ENCODE peak calls at places on chromosomes 13 and 19, in five cellular contexts. H is LHCN-M2; O is NCI-H1105 treated with DMSO at 0.1 percent for 48 hours; Q is skeletal muscle cell; T is effector CD4-positive, alpha-beta T cell. M is an unnamed sample.

GRCh38 chr13:36555151-36555986 is 118.5 kb upstream of the SERTM1 start:
- DNase-seq in H (no peak), O (no peak), Q (no peak), T (no peak), M (no peak)

GRCh38 chr19:23771348-23771747 is 12.7 kb upstream of the ZNF681 start:
- DNase-seq in H (no peak), O (no peak), Q (no peak), T (no peak), M (no peak)

GRCh38 chr13:75803175-75803611 is 167.1 kb downstream of the LMO7 start:
- DNase-seq in H (no peak), O (no peak), Q (no peak), T (no peak), M (no peak)

GRCh38 chr19:50198431-50199253 is 4.8 kb upstream of the MYH14 start:
- DNase-seq in H (no peak), O (peak), Q (no peak), T (no peak), M (no peak)

GRCh38 chr13:53782400-53783030 is 753.9 kb downstream of the OLFM4 start:
- DNase-seq in H (peak), O (peak), Q (peak), T (no peak), M (no peak)

GRCh38 chr13:79593121-79593520 is 112.2 kb downstream of the NDFIP2 start:
- DNase-seq in H (no peak), O (no peak), Q (no peak), T (no peak), M (no peak)

GRCh38 chr13:40920826-40921225 is 98.3 kb downstream of the ELF1 start:
- DNase-seq in H (no peak), O (no peak), Q (no peak), T (no peak), M (no peak)

GRCh38 chr19:17346109-17346671 is 8.8 kb downstream of the GTPBP3 start:
- DNase-seq in H (peak), O (peak), Q (no peak), T (peak), M (peak)

GRCh38 chr13:34358811-34359513 is 541.0 kb downstream of the RFC3 start:
- DNase-seq in H (peak), O (no peak), Q (peak), T (no peak), M (no peak)

GRCh38 chr13:40547545-40548322 is 118.7 kb downstream of the FOXO1 start:
- DNase-seq in H (no peak), O (no peak), Q (no peak), T (no peak), M (no peak)

GRCh38 chr13:55244991-55245644 is 1895.6 kb upstream of the PRR20A start:
- DNase-seq in H (peak), O (peak), Q (no peak), T (no peak), M (no peak)

GRCh38 chr13:25686831-25687495 is 315.2 kb downstream of the ATP8A2 start:
- DNase-seq in H (no peak), O (peak), Q (no peak), T (no peak), M (no peak)

GRCh38 chr13:80499536-80500280 is 158.8 kb upstream of the SPRY2 start:
- DNase-seq in H (peak), O (no peak), Q (no peak), T (no peak), M (no peak)

GRCh38 chr19:1400281-1401137 is 833 bp downstream of the GAMT start:
- DNase-seq in H (peak), O (peak), Q (no peak), T (no peak), M (no peak)

GRCh38 chr13:113184568-113185440 is 23.7 kb downstream of the PCID2 start:
- DNase-seq in H (no peak), O (no peak), Q (no peak), T (no peak), M (no peak)

GRCh38 chr13:75812751-75813181 is 176.6 kb downstream of the LMO7 start:
- DNase-seq in H (no peak), O (no peak), Q (no peak), T (no peak), M (no peak)

GRCh38 chr13:48600374-48601364 is 53.1 kb upstream of the CYSLTR2 start:
- DNase-seq in H (peak), O (no peak), Q (peak), T (no peak), M (no peak)

GRCh38 chr13:59607172-59607571 is 556.6 kb downstream of the DIAPH3 start:
- DNase-seq in H (no peak), O (no peak), Q (no peak), T (no peak), M (no peak)

GRCh38 chr13:67230774-67231480 is 791 bp upstream of the PCDH9 start:
- DNase-seq in H (peak), O (peak), Q (peak), T (no peak), M (no peak)

GRCh38 chr13:77207943-77208342 is 119.0 kb downstream of the MYCBP2 start:
- DNase-seq in H (peak), O (no peak), Q (peak), T (no peak), M (no peak)

GRCh38 chr13:48801255-48801654 is 147.5 kb downstream of the CYSLTR2 start:
- DNase-seq in H (peak), O (no peak), Q (peak), T (no peak), M (no peak)

GRCh38 chr19:31282346-31282745 is 66.9 kb downstream of the TSHZ3 start:
- DNase-seq in H (no peak), O (no peak), Q (no peak), T (no peak), M (no peak)

GRCh38 chr13:107650081-107650701 is 565.1 kb downstream of the LIG4 start:
- DNase-seq in H (no peak), O (no peak), Q (no peak), T (no peak), M (no peak)

GRCh38 chr13:21501709-21502108 is 42.6 kb upstream of the ZDHHC20 start:
- DNase-seq in H (no peak), O (no peak), Q (no peak), T (no peak), M (no peak)

GRCh38 chr13:105847532-105848295 is 687.7 kb downstream of the EFNB2 start:
- DNase-seq in H (no peak), O (peak), Q (no peak), T (no peak), M (no peak)

GRCh38 chr13:29978211-29978610 is 127.8 kb upstream of the UBL3 start:
- DNase-seq in H (no peak), O (no peak), Q (no peak), T (no peak), M (no peak)

GRCh38 chr13:93309886-93310520 is 83.4 kb downstream of the GPC6 start:
- DNase-seq in H (peak), O (no peak), Q (peak), T (no peak), M (no peak)

GRCh38 chr13:93744033-93744432 is 517.4 kb downstream of the GPC6 start:
- DNase-seq in H (no peak), O (no peak), Q (no peak), T (no peak), M (no peak)

GRCh38 chr19:47848871-47849473 is 10.1 kb upstream of the TPRX2 start:
- DNase-seq in H (no peak), O (no peak), Q (no peak), T (peak), M (no peak)

GRCh38 chr13:85738696-85739320 is 60.4 kb downstream of the SLITRK6 start:
- DNase-seq in H (no peak), O (no peak), Q (no peak), T (no peak), M (no peak)

GRCh38 chr13:99733346-99733745 is 232.1 kb downstream of the TM9SF2 start:
- DNase-seq in H (no peak), O (no peak), Q (no peak), T (no peak), M (no peak)

GRCh38 chr19:16078311-16078758 is 2.0 kb downstream of the TPM4 start:
- DNase-seq in H (no peak), O (no peak), Q (no peak), T (no peak), M (no peak)

GRCh38 chr13:50421457-50422130 is 406.4 kb downstream of the KCNRG start:
- DNase-seq in H (peak), O (peak), Q (no peak), T (no peak), M (no peak)

GRCh38 chr13:50365683-50366391 is 350.6 kb downstream of the KCNRG start:
- DNase-seq in H (no peak), O (peak), Q (no peak), T (peak), M (peak)

GRCh38 chr19:57825501-57825900 is 4.6 kb upstream of the ZNF587B start:
- DNase-seq in H (no peak), O (no peak), Q (no peak), T (no peak), M (no peak)

GRCh38 chr19:18340237-18340989 is at the start of gene PGPEP1:
- DNase-seq in H (peak), O (peak), Q (no peak), T (peak), M (peak)

GRCh38 chr19:47095707-47096704 is 17.6 kb downstream of the ZC3H4 start:
- DNase-seq in H (no peak), O (no peak), Q (no peak), T (no peak), M (no peak)

GRCh38 chr19:18507727-18508440 is 14.0 kb downstream of the ELL start:
- DNase-seq in H (peak), O (no peak), Q (no peak), T (no peak), M (no peak)

GRCh38 chr13:45137501-45137880 is 17.2 kb downstream of the GTF2F2 start:
- DNase-seq in H (no peak), O (no peak), Q (no peak), T (no peak), M (no peak)

GRCh38 chr19:29677001-29677781 is 11.9 kb downstream of the PLEKHF1 start:
- DNase-seq in H (no peak), O (no peak), Q (no peak), T (no peak), M (no peak)